ENCODE peak calls at places on chromosomes 4 and X, in nine cellular contexts. X, G, A, J, I, E, M, N and W are unnamed samples.

GRCh38 chr4:152278172-152278504 is 257.8 kb downstream of the FBXW7 start:
- DNase-seq in M (no peak), G (no peak), A (no peak), X (no peak), J (no peak), N (no peak), E (no peak), I (no peak), W (no peak)

GRCh38 chr4:124953059-124953850 is 240.7 kb upstream of the ANKRD50 start:
- DNase-seq in I (no peak), N (no peak), A (no peak), M (no peak), X (no peak), E (no peak), J (no peak), G (no peak), W (no peak)

GRCh38 chrX:9816094-9816700 is 30.0 kb downstream of the SHROOM2 start:
- DNase-seq in X (no peak), I (no peak), N (no peak), A (no peak), M (peak; percentile 48), J (no peak), G (no peak), E (no peak), W (no peak)

GRCh38 chr4:77044458-77045124 is 31.2 kb downstream of the CCNI start:
- DNase-seq in J (no peak), I (no peak), M (no peak), G (no peak), A (peak; percentile 16), X (no peak), E (no peak), N (no peak), W (no peak)

GRCh38 chr4:187480146-187481145 is 515.1 kb upstream of the ZFP42 start:
- DNase-seq in J (no peak), N (no peak), E (no peak), A (no peak), X (no peak), I (no peak), G (no peak), M (no peak), W (no peak)

GRCh38 chr4:89765966-89766365 is 71.0 kb downstream of the SNCA start:
- DNase-seq in X (no peak), G (no peak), I (no peak), E (no peak), M (no peak), N (no peak), J (no peak), A (no peak), W (no peak)

GRCh38 chrX:152915541-152916241 is 17.8 kb downstream of the ZNF185 start:
- DNase-seq in A (peak; percentile 66), G (no peak), J (no peak), I (no peak), E (peak; percentile 77), X (peak; percentile 65), M (no peak), N (peak; percentile 18), W (no peak)

GRCh38 chr4:57499786-57500185 is 389.6 kb upstream of the IGFBP7 start:
- DNase-seq in J (no peak), N (no peak), M (no peak), G (no peak), X (no peak), I (no peak), E (no peak), A (peak; percentile 2), W (no peak)

GRCh38 chr4:152160236-152160800 is 375.6 kb downstream of the FBXW7 start:
- DNase-seq in I (no peak), E (no peak), A (no peak), G (no peak), J (no peak), N (no peak), M (no peak), X (no peak), W (no peak)

GRCh38 chrX:115499112-115499805 is 61.7 kb upstream of the PLS3 start:
- DNase-seq in E (no peak), I (no peak), M (no peak), N (no peak), G (no peak), J (no peak), X (no peak), A (no peak), W (no peak)

GRCh38 chrX:132532955-132533354 is 44.1 kb upstream of the MBNL3 start:
- DNase-seq in I (no peak), A (no peak), G (no peak), M (no peak), E (no peak), N (no peak), X (no peak), J (no peak), W (no peak)

GRCh38 chr4:88008624-88009235 is 1.3 kb downstream of the PKD2 start:
- DNase-seq in I (no peak), J (no peak), E (peak; percentile 43), G (no peak), X (no peak), M (no peak), A (no peak), N (no peak), W (no peak)

GRCh38 chr4:1690698-1691097 is 6.6 kb upstream of the FAM53A start:
- DNase-seq in X (no peak), A (no peak), I (peak; percentile 30), M (no peak), J (no peak), G (no peak), N (no peak), E (no peak), W (no peak)

GRCh38 chr4:75028196-75028854 is 95.4 kb downstream of the PARM1 start:
- DNase-seq in G (no peak), I (no peak), X (no peak), J (no peak), N (no peak), M (no peak), A (no peak), E (no peak), W (no peak)

GRCh38 chr4:107220976-107221375 is 184.9 kb upstream of the DKK2 start:
- DNase-seq in A (no peak), I (no peak), E (no peak), G (no peak), J (no peak), M (no peak), X (no peak), N (no peak), W (no peak)

GRCh38 chr4:119897260-119897659 is 169.4 kb downstream of the MAD2L1 start:
- DNase-seq in G (no peak), N (no peak), M (no peak), E (peak; percentile 31), A (no peak), J (no peak), I (no peak), X (no peak), W (no peak)

GRCh38 chrX:30620980-30621716 is 32.1 kb upstream of the GK start:
- DNase-seq in I (no peak), J (no peak), A (peak; percentile 9), X (no peak), E (no peak), G (no peak), N (no peak), M (no peak), W (no peak)

GRCh38 chrX:426881-427280 is 40.2 kb upstream of the PPP2R3B start:
- DNase-seq in J (no peak), N (no peak), I (no peak), G (no peak), A (no peak), E (no peak), X (no peak), M (no peak), W (no peak)

GRCh38 chrX:136745215-136746173 is 35.2 kb downstream of the ARHGEF6 start:
- DNase-seq in A (no peak), X (no peak), G (no peak), I (no peak), E (no peak), M (no peak), N (no peak), J (no peak), W (no peak)

GRCh38 chr4:517061-517805 is 18.2 kb downstream of the PIGG start:
- DNase-seq in I (no peak), X (no peak), G (no peak), J (no peak), A (no peak), N (no peak), E (no peak), M (no peak), W (no peak)
- H3K36me3 ChIP-seq in I (peaks cover 81% of the 10 kb centered on the region), X (peaks cover 28% of the 10 kb centered on the region), G (peaks cover 45% of the 10 kb centered on the region), J (peaks cover 67% of the 10 kb centered on the region), A (peaks cover 57% of the 10 kb centered on the region), N (peaks cover 25% of the 10 kb centered on the region), E (peaks cover 73% of the 10 kb centered on the region), M (peaks cover 3% of the 10 kb centered on the region), W (peaks cover 43% of the 10 kb centered on the region)

DNA sequence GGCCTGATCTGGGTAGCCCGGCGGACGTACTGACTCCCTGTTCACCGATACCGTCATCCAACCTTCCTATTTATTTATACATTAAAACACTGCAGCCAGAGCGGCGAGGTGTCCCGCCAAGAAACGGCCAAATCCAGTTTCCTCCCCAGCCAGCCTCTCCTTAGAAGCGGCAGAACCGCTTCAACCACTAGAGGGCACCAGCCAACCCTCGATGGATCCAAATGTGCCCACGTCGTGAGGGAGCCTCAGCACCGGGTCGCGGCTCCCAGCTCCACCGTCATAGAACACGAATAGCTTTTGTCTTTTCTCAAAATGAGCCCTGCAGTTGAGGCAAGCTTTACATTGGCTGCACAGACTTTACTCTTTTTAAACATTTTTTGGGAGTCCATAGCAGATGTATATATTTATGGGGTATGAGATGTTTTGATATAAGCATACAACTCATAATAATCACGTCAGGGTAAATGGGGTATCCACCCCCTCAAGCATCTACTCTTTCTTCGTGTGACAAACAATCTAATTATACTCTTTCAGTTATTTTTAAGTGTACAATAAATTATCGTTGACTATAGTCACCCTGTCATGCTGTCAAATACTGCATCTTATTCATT is 13.0 kb upstream of the HELT start:
- DNase-seq in N (peak; percentile 72), J (peak; percentile 89), X (peak; percentile 93), G (peak; percentile 85), A (peak; percentile 77), I (peak; percentile 86), E (peak; percentile 89), M (peak; percentile 92), W (peak; percentile 20)
- TF ChIP-seq POLR2AphosphoS5 in N (no peak), J (no peak), X (no peak), G (no peak), A (no peak), I (no peak), E (no peak), M (peak; percentile 37), W (no peak)

GRCh38 chrX:110038900-110039299 is 36.0 kb downstream of the TMEM164 start:
- DNase-seq in N (no peak), I (no peak), E (no peak), G (no peak), J (no peak), M (no peak), A (no peak), X (no peak), W (no peak)
- H3K27ac ChIP-seq in N (no peak overlapping the region), I (no peak overlapping the region), E (no peak overlapping the region), G (no peak overlapping the region), J (no peak overlapping the region), M (no peak overlapping the region), A (no peak overlapping the region), X (no peak overlapping the region), W (no peak overlapping the region)

DNA sequence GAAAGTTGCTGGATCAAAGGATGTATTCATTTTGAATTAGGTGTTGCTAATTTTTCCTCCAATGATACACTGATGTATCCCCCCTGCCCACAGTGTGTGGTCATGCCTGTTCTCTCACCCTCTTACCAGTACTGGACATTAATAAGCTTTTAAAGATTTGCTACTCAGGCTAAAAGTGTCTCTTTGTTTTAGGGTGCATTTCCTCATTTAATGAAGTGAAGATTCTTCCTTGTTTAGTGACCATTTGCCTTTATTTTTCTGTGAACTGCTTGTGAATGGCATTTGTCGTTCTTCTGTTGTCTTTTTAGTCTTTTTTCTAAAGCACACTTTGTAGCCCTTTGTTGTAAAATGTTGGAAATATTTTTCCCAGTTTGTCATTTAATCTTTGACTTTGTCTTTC is 5.0 kb downstream of the MSMO1 start:
- DNase-seq in G (no peak), E (no peak), A (no peak), J (no peak), I (no peak), N (no peak), X (no peak), M (no peak), W (no peak)
- H3K36me3 ChIP-seq in G (peaks cover under 1% of the 10 kb centered on the region), E (peaks cover 48% of the 10 kb centered on the region), A (peaks cover 75% of the 10 kb centered on the region), J (peaks cover 5% of the 10 kb centered on the region), I (peaks cover 16% of the 10 kb centered on the region), N (no peaks in the 10 kb centered on the region), X (peaks cover 31% of the 10 kb centered on the region), M (no peaks in the 10 kb centered on the region), W (peaks cover 87% of the 10 kb centered on the region)